ENCODE peak calls at places on chromosome 21, in eight cellular contexts. H is testis, Z is right lobe of liver, B is stomach, E is esophagus muscularis mucosa, A is adrenal gland, T is ovary, S is gastrocnemius medialis. Q is an unnamed sample.

GRCh38 chr21:37742532-37742931 is 173.7 kb downstream of the KCNJ6 start:
- DNase-seq in E (no peak), S (no peak), A (no peak), H (no peak), Z (no peak), B (no peak), T (no peak), Q (no peak)

GRCh38 chr21:9763306-9763705 is 758.1 kb upstream of the TPTE start:
- DNase-seq in S (no peak), E (peak; percentile 91), B (no peak), A (no peak), H (no peak), Z (no peak), T (no peak), Q (no peak)

GRCh38 chr21:30620080-30620479 is 347 bp upstream of the KRTAP20-4 start:
- DNase-seq in E (no peak), B (no peak), Z (no peak), T (no peak), H (no peak), A (no peak), S (no peak), Q (no peak)

GRCh38 chr21:22585558-22585957 is 1587.3 kb downstream of the NCAM2 start:
- DNase-seq in T (no peak), S (no peak), E (no peak), H (no peak), B (no peak), A (no peak), Z (no peak), Q (no peak)

GRCh38 chr21:29053011-29053553 is 20.4 kb downstream of the CCT8 start:
- DNase-seq in E (no peak), Z (no peak), S (no peak), H (no peak), T (no peak), A (no peak), B (no peak), Q (no peak)

GRCh38 chr21:34881421-34881820 is 167.7 kb downstream of the RUNX1 start:
- DNase-seq in S (no peak), T (no peak), H (no peak), E (peak; percentile 31), A (no peak), Z (no peak), B (no peak), Q (no peak)

GRCh38 chr21:14768042-14768441 is 221.9 kb upstream of the SAMSN1 start:
- DNase-seq in Z (no peak), E (no peak), T (no peak), A (no peak), S (no peak), B (no peak), H (no peak), Q (no peak)

GRCh38 chr21:40925481-40925880 is 78.5 kb upstream of the DSCAM start:
- DNase-seq in Z (no peak), H (no peak), B (no peak), T (no peak), S (no peak), A (no peak), E (peak; percentile 68), Q (no peak)

GRCh38 chr21:19326581-19327319 is 923.2 kb upstream of the TMPRSS15 start:
- DNase-seq in T (no peak), B (no peak), S (no peak), Z (no peak), E (no peak), A (no peak), H (no peak), Q (no peak)

GRCh38 chr21:35046880-35047229 is 2.2 kb downstream of the RUNX1 start:
- DNase-seq in A (no peak), S (peak; percentile 14), Z (no peak), T (no peak), H (no peak), B (no peak), E (no peak), Q (peak; percentile 79)

GRCh38 chr21:18424250-18424649 is 20.7 kb upstream of the TMPRSS15 start:
- DNase-seq in E (no peak), T (no peak), S (no peak), H (no peak), Z (no peak), A (no peak), B (no peak), Q (no peak)

GRCh38 chr21:34640858-34641257 is 25.9 kb upstream of the RCAN1 start:
- DNase-seq in B (no peak), Z (no peak), T (no peak), H (no peak), S (no peak), A (no peak), E (no peak), Q (no peak)

GRCh38 chr21:38212716-38213115 is 44.1 kb upstream of the KCNJ15 start:
- DNase-seq in T (no peak), E (no peak), H (no peak), A (no peak), B (no peak), Z (no peak), S (no peak), Q (no peak)

GRCh38 chr21:17045214-17045835 is 467.5 kb upstream of the CXADR start:
- DNase-seq in T (no peak), E (no peak), A (no peak), S (no peak), B (no peak), H (no peak), Z (no peak), Q (no peak)

GRCh38 chr21:39690454-39690853 is 54.5 kb upstream of the IGSF5 start:
- DNase-seq in B (no peak), E (no peak), Z (no peak), H (no peak), T (no peak), S (no peak), A (no peak), Q (no peak)
- TF ChIP-seq CTCF in B (no peak), E (no peak), Z (no peak), H (no peak), T (no peak), S (no peak), A (no peak), Q (no peak)

DNA sequence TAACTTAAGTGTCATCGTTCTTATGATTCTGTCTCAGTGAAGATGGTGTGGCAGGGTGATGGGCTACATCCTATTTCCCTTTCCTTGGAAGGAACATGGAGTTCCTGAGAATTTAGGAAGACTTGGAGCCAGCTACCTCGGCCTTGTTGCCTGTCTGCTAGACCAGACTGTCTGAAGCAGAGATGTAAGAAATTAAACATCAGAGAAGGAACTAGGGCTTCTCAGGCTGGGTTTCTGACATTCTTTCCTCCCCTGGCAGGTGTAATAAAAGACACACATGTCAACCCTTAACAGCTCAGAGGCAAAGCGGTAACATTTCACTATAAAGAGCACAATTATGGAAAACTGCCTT is 37.4 kb downstream of the MIS18A start:
- DNase-seq in B (no peak), E (peak; percentile 79), A (no peak), Z (no peak), T (no peak), S (no peak), H (peak; percentile 38), Q (no peak)
- H3K27ac ChIP-seq in B (no peak overlapping the region), E (peak overlapping the region; percentile 74), A (no peak overlapping the region), Z (no peak overlapping the region), T (no peak overlapping the region), S (no peak overlapping the region), H (no peak overlapping the region), Q (no peak overlapping the region)

DNA sequence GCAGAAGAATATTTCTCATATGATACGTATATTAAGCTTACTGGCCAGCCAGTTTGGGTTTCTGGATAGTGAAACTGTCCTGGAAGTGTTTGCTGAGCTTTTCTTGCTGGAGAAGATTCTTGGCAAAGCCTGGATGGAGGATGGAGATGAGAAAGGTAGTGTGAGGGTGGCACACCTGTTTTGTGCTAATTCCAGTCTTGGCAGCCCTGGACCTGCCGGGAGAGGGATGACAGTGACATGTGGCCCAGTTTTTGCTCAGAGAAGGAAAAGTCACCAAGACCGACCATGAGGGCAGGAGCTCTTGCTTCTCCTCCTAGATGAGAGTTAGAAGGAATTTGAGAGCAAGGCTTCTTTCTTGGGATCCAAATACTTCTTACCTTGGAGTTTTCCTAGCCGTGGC is 34.1 kb downstream of the DOP1B start:
- DNase-seq in B (no peak), Z (no peak), T (no peak), S (no peak), H (no peak), E (no peak), A (no peak), Q (no peak)
- TF ChIP-seq POLR2A in B (no peak), Z (no peak), T (no peak), S (no peak), H (no peak), E (no peak), A (no peak), Q (no peak)

DNA sequence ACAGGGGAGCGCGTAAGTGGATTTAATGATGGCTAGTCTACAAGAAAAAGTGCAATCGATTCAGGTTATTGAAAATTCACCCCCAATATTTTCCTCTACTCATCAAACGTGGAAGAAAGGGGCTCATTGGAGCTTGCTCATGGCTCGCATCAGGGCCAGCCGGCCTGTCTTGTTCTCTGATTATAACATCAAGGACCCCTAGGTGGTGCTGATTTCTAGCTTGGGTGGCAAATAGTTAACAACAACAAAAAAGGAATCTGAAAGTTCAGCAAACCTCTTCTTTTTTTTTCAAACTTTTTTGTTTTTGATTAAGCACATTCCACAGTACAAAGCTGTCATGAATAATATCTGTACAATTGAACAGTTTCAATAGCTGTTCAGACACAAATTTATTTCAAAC is 35.8 kb upstream of the SOD1 start:
- DNase-seq in S (no peak), Z (no peak), A (no peak), E (no peak), H (no peak), B (no peak), T (no peak), Q (no peak)
- TF ChIP-seq CTCF in S (no peak), Z (no peak), A (no peak), E (no peak), H (no peak), B (no peak), T (no peak), Q (no peak)

GRCh38 chr21:46098303-46099141 is 610 bp downstream of the COL6A2 start:
- DNase-seq in S (no peak), Z (peak; percentile 53), T (peak; percentile 61), A (no peak), H (peak; percentile 8), E (peak; percentile 66), B (peak; percentile 20), Q (peak; percentile 74)
- H3K27ac ChIP-seq in S (peak overlapping the region; percentile 79), Z (peak overlapping the region; percentile 40), T (peak overlapping the region; percentile 75), A (peak overlapping the region; percentile 69), H (peak overlapping the region; percentile 69), E (peak overlapping the region; percentile 100), B (peak overlapping the region; percentile 89), Q (no peak overlapping the region)

GRCh38 chr21:41953831-41954653 is at the start of gene C2CD2:
- DNase-seq in B (peak; percentile 72), T (peak; percentile 82), H (no peak), E (no peak), S (no peak), Z (peak; percentile 74), A (peak; percentile 84), Q (peak; percentile 87)
- TF ChIP-seq POLR2A in B (no peak), T (no peak), H (no peak), E (no peak), S (peak; percentile 56), Z (peak; percentile 70), A (peak; percentile 85), Q (no peak)

GRCh38 chr21:23740463-23740862 is 1866.8 kb downstream of the MRPL39 start:
- DNase-seq in T (no peak), Z (no peak), B (no peak), S (no peak), E (no peak), H (no peak), A (no peak), Q (no peak)
- TF ChIP-seq CTCF in T (no peak), Z (no peak), B (no peak), S (no peak), E (no peak), H (no peak), A (no peak), Q (no peak)

GRCh38 chr21:26389971-26390641 is 183.0 kb downstream of the CYYR1 start:
- DNase-seq in Z (no peak), B (no peak), S (no peak), T (no peak), H (no peak), E (no peak), A (no peak), Q (no peak)
- H3K27ac ChIP-seq in Z (no peak overlapping the region), B (no peak overlapping the region), S (no peak overlapping the region), T (no peak overlapping the region), H (no peak overlapping the region), E (no peak overlapping the region), A (no peak overlapping the region), Q (no peak overlapping the region)